ENCODE peak calls at places on chromosomes 3 and 15, in seven cellular contexts. L is naive thymus-derived CD8-positive, alpha-beta T cell; T is WERI-Rb-1; I is NCI-H1105; O is activated T-cell treated with anti-CD3 and anti-CD28 coated beads, Interleukin-2, amount 50 U/mL, for 72 hours; Q is NCI-H510A treated with DMSO at 0.1 percent for 48 hours; C is NCI-H1417. G is an unnamed sample.
A peak's percentile ranks its signal among the peaks of the same experiment; 100 is the strongest.

GRCh38 chr3:24361661-24362060 is 133.0 kb downstream of the THRB start:
- DNase-seq in L (no peak), T (no peak), I (no peak), O (no peak), Q (no peak), C (no peak), G (no peak)

GRCh38 chr3:19348929-19349564 is 200.7 kb downstream of the KCNH8 start:
- DNase-seq in L (no peak), T (no peak), I (no peak), O (peak; percentile 5), Q (peak; percentile 20), C (peak; percentile 27), G (peak; percentile 56)

GRCh38 chr3:34090876-34091275 is 292.4 kb downstream of the PDCD6IP start:
- DNase-seq in L (no peak), T (peak; percentile 21), I (peak; percentile 8), O (no peak), Q (peak; percentile 38), C (peak; percentile 26), G (no peak)

GRCh38 chr3:29513236-29513635 is 232.4 kb downstream of the RBMS3 start:
- DNase-seq in L (no peak), T (no peak), I (no peak), O (no peak), Q (no peak), C (no peak), G (peak; percentile 4)

GRCh38 chr3:167396075-167396474 is 16.0 kb upstream of the ZBBX start:
- DNase-seq in L (no peak), T (no peak), I (no peak), O (no peak), Q (no peak), C (no peak), G (no peak)

GRCh38 chr15:56243117-56243773 is 434 bp downstream of the RFX7 start:
- DNase-seq in L (no peak), T (peak; percentile 47), I (peak; percentile 18), O (peak; percentile 43), Q (peak; percentile 41), C (peak; percentile 94), G (peak; percentile 26)

GRCh38 chr3:36258381-36258780 is 121.9 kb upstream of the STAC start:
- DNase-seq in L (no peak), T (no peak), I (no peak), O (no peak), Q (no peak), C (no peak), G (no peak)

GRCh38 chr3:196336319-196337145 is 1.7 kb downstream of the TM4SF19 start:
- DNase-seq in L (no peak), T (no peak), I (peak; percentile 20), O (no peak), Q (no peak), C (no peak), G (peak; percentile 42)

GRCh38 chr3:14265246-14265962 is 86.8 kb downstream of the LSM3 start:
- DNase-seq in L (no peak), T (no peak), I (no peak), O (no peak), Q (peak; percentile 52), C (peak; percentile 59), G (peak; percentile 84)

GRCh38 chr15:74365619-74366445 is 1.6 kb downstream of the CYP11A1 start:
- DNase-seq in L (no peak), T (no peak), I (no peak), O (peak; percentile 24), Q (no peak), C (no peak), G (no peak)

GRCh38 chr3:71310595-71311319 is 272.8 kb downstream of the FOXP1 start:
- DNase-seq in L (no peak), T (no peak), I (no peak), O (no peak), Q (no peak), C (no peak), G (peak; percentile 16)

GRCh38 chr3:22475665-22476064 is 724.7 kb upstream of the ZNF385D start:
- DNase-seq in L (no peak), T (no peak), I (no peak), O (no peak), Q (no peak), C (no peak), G (peak; percentile 4)

GRCh38 chr3:130711885-130712284 is 34.7 kb downstream of the PIK3R4 start:
- DNase-seq in L (no peak), T (no peak), I (no peak), O (no peak), Q (no peak), C (no peak), G (no peak)

GRCh38 chr3:139109271-139109670 is 64.6 kb upstream of the PRR23C start:
- DNase-seq in L (no peak), T (no peak), I (no peak), O (no peak), Q (no peak), C (no peak), G (no peak)

GRCh38 chr3:51403675-51404074 is 12.6 kb downstream of the RBM15B start:
- DNase-seq in L (no peak), T (no peak), I (no peak), O (no peak), Q (no peak), C (no peak), G (no peak)

GRCh38 chr3:139043554-139044365 is 932 bp downstream of the PRR23C start:
- DNase-seq in L (no peak), T (no peak), I (no peak), O (no peak), Q (no peak), C (no peak), G (no peak)

GRCh38 chr15:48806151-48806550 is 4.7 kb downstream of the CEP152 start:
- DNase-seq in L (no peak), T (no peak), I (peak; percentile 20), O (no peak), Q (no peak), C (peak; percentile 42), G (no peak)

GRCh38 chr3:105785790-105786189 is 83.0 kb downstream of the CBLB start:
- DNase-seq in L (no peak), T (no peak), I (no peak), O (no peak), Q (no peak), C (no peak), G (no peak)

GRCh38 chr15:87816811-87817210 is 439.7 kb downstream of the NTRK3 start:
- DNase-seq in L (no peak), T (no peak), I (no peak), O (no peak), Q (no peak), C (no peak), G (peak; percentile 72)

GRCh38 chr15:63503739-63504246 is 600 bp upstream of the USP3 start:
- DNase-seq in L (peak; percentile 93), T (peak; percentile 61), I (no peak), O (peak; percentile 94), Q (no peak), C (no peak), G (peak; percentile 94)

GRCh38 chr3:113805249-113805648 is 33.3 kb upstream of the GRAMD1C start:
- DNase-seq in L (no peak), T (no peak), I (no peak), O (no peak), Q (no peak), C (no peak), G (no peak)